ENCODE peak calls at places on chromosomes 1 and 21, in four cellular contexts. B is IMR-90, J is H1, Q is H9. S is an unnamed sample.

GRCh38 chr1:231442735-231443134 is 20.6 kb upstream of the EGLN1 start:
- DNase-seq in B (no peak), J (no peak), Q (no peak), S (no peak)

GRCh38 chr1:187631984-187632383 is 803.2 kb downstream of the PLA2G4A start:
- DNase-seq in B (no peak), J (no peak), Q (peak; percentile 72), S (no peak)

GRCh38 chr1:245458761-245459174 is 304.0 kb downstream of the KIF26B start:
- DNase-seq in B (peak; percentile 16), J (no peak), Q (no peak), S (no peak)

GRCh38 chr1:64980745-64981601 is 14.6 kb upstream of the JAK1 start:
- DNase-seq in B (peak; percentile 41), J (no peak), Q (no peak), S (no peak)

GRCh38 chr1:53463961-53464899 is 5.0 kb downstream of the DMRTB1 start:
- DNase-seq in B (no peak), J (no peak), Q (no peak), S (no peak)

GRCh38 chr1:26471498-26472329 is 526 bp upstream of the HMGN2 start:
- DNase-seq in B (peak; percentile 65), J (peak; percentile 84), Q (peak; percentile 85), S (peak; percentile 95)

GRCh38 chr1:10724948-10725852 is 71.2 kb downstream of the CASZ1 start:
- DNase-seq in B (peak; percentile 8), J (no peak), Q (no peak), S (no peak)

GRCh38 chr1:66070491-66070890 is 277.8 kb downstream of the PDE4B start:
- DNase-seq in B (no peak), J (no peak), Q (no peak), S (peak; percentile 5)

GRCh38 chr1:16019580-16020277 is 1.9 kb upstream of the HSPB7 start:
- DNase-seq in B (peak; percentile 35), J (no peak), Q (no peak), S (peak; percentile 32)

GRCh38 chr1:72007312-72007711 is 275.0 kb downstream of the NEGR1 start:
- DNase-seq in B (no peak), J (no peak), Q (no peak), S (no peak)

GRCh38 chr1:51044834-51045233 is 57.2 kb upstream of the C1orf185 start:
- DNase-seq in B (no peak), J (no peak), Q (no peak), S (no peak)

GRCh38 chr1:3657096-3657475 is 4.8 kb downstream of the TP73 start:
- DNase-seq in B (no peak), J (no peak), Q (no peak), S (no peak)

GRCh38 chr1:197921235-197922069 is 4.3 kb downstream of the LHX9 start:
- DNase-seq in B (no peak), J (peak; percentile 68), Q (peak; percentile 74), S (peak; percentile 53)

GRCh38 chr1:170407138-170407537 is 124.8 kb upstream of the GORAB start:
- DNase-seq in B (peak; percentile 18), J (no peak), Q (no peak), S (no peak)

GRCh38 chr1:72230746-72231145 is 51.6 kb downstream of the NEGR1 start:
- DNase-seq in B (peak; percentile 23), J (no peak), Q (no peak), S (no peak)

GRCh38 chr1:19644761-19645543 is 841 bp downstream of the NBL1 start:
- DNase-seq in B (no peak), J (peak; percentile 71), Q (no peak), S (no peak)

GRCh38 chr1:165143437-165144065 is 213.0 kb downstream of the LMX1A start:
- DNase-seq in B (no peak), J (peak; percentile 84), Q (peak; percentile 35), S (peak; percentile 18)

GRCh38 chr1:71303617-71304041 is 222.8 kb upstream of the ZRANB2 start:
- DNase-seq in B (no peak), J (no peak), Q (no peak), S (no peak)

GRCh38 chr1:41742219-41742618 is 176.5 kb downstream of the HIVEP3 start:
- DNase-seq in B (peak; percentile 93), J (no peak), Q (no peak), S (no peak)

GRCh38 chr1:89781494-89782126 is 39.2 kb upstream of the LRRC8D start:
- DNase-seq in B (no peak), J (no peak), Q (no peak), S (no peak)

GRCh38 chr1:225694151-225694603 is 41.3 kb upstream of the ENAH start:
- DNase-seq in B (peak; percentile 56), J (no peak), Q (no peak), S (peak; percentile 87)

GRCh38 chr1:7437036-7437435 is 334.1 kb upstream of the VAMP3 start:
- DNase-seq in B (no peak), J (no peak), Q (no peak), S (no peak)

GRCh38 chr1:94772230-94772641 is 47.9 kb upstream of the SLC44A3 start:
- DNase-seq in B (peak; percentile 52), J (no peak), Q (no peak), S (peak; percentile 35)

GRCh38 chr21:32742470-32742869 is 14.7 kb upstream of the SYNJ1 start:
- DNase-seq in B (no peak), J (no peak), Q (no peak), S (no peak)

GRCh38 chr1:218967836-218968235 is 205.8 kb upstream of the LYPLAL1 start:
- DNase-seq in B (peak; percentile 39), J (no peak), Q (no peak), S (no peak)

GRCh38 chr1:183652107-183652506 is 1.0 kb downstream of the APOBEC4 start:
- DNase-seq in B (no peak), J (no peak), Q (no peak), S (no peak)

GRCh38 chr1:36346741-36347370 is 23.4 kb upstream of the EVA1B start:
- DNase-seq in B (no peak), J (no peak), Q (no peak), S (no peak)

GRCh38 chr1:15835741-15836510 is 11.6 kb upstream of the SPEN start:
- DNase-seq in B (peak; percentile 99), J (peak; percentile 96), Q (peak; percentile 97), S (peak; percentile 99)

GRCh38 chr1:184387871-184388670 is 1.2 kb downstream of the C1orf21 start:
- DNase-seq in B (peak; percentile 89), J (no peak), Q (no peak), S (peak; percentile 40)

DNA sequence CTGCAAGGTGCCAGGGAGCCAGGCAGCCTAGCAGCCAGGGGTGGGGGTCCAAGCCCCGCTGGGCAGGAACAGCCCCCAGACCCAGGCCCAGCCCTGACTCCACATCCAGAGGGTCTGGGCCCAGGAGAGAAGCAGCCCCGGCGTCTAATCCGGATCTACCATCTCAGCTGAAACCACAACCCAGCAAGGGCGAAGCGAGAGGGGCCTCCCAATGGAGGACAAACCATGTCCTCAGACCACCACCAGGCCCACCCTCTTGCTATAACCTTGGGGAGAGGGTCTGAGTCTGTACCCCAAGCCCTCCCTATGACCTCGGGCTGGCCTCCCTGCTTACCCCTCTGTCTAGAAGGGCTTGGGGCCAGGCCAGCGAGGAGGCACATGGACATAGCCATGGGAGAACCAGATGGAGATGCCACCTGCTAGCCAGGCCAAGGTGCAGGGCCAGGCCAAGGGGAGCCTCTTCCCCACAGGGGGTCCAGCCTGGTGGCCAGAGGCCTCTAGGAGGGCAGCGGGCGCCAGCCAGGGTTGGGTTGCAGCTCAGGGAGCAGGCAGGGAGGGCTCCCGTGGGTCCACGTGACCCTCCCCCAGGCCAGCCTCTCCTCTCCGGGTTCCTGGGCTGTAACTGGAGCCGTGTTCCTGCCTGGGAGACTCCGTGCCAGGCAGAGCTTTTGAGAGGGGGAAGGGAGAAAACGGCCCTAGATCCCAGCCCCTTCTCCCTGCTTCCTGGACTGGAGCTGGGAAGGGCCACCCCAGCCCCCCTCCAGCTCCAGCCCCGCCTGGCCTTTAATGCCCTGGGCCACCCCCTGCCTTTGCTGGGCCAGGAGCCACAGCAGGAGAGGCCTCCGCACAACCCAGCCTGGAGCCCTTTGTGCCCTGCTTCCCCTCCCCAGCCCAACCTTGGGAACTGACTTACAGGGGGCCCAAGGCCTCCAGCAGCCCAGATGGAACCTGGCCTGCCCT is 2.5 kb downstream of the WNT9A start:
- DNase-seq in B (no peak), J (no peak), Q (peak; percentile 26), S (no peak)
- H2BK120ac ChIP-seq in B (no peak overlapping the region), J (no peak overlapping the region), Q (no peak overlapping the region), S (no peak overlapping the region)

GRCh38 chr1:83715550-83715949 is 283.4 kb downstream of the TTLL7 start:
- DNase-seq in B (no peak), J (no peak), Q (no peak), S (no peak)
- H4K5ac ChIP-seq in B (no peak overlapping the region), J (no peak overlapping the region), Q (no peak overlapping the region), S (no peak overlapping the region)

DNA sequence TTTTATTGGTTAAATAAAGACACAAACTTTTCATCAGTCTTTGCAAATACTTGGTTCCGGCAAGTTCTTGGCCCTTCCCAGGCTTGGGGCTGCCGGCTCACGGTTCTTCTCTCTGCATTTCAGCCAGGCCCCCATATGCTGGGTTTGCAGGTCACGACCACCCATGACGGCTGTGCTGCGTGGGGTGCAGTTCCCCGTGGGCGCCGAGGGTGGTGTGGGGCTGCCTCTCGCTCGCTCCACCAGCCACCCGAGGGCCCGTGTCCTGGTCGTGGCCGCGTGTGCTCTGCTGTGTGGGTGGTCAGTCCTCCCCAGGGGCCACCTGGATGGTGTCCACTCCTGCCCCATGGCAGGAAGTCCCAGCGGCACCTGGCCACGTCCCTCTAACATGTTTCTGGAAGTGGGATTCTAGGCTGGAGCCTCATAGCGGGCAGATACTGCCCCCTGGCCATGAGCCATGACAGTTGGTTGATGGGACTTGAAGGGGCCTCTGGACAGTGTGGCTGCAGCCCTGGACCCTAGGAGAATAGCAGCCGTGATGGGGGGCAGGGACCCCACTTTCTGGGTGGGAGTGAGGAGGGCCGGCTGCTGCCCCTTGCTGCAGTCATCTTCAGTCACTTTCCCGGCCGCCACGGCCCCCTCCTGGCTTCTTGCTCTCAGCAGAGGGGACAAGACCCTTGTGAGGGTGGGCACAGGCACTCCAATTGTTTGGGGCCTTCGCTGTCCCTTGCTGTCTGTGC is 46.3 kb downstream of the SKI start:
- DNase-seq in B (no peak), J (no peak), Q (no peak), S (no peak)
- H2BK120ac ChIP-seq in B (no peak overlapping the region), J (no peak overlapping the region), Q (no peak overlapping the region), S (no peak overlapping the region)

GRCh38 chr21:34179204-34179935 is 106.0 kb downstream of the MRPS6 start:
- DNase-seq in B (no peak), J (no peak), Q (no peak), S (no peak)

GRCh38 chr21:34180406-34180805 is 107.0 kb downstream of the MRPS6 start:
- DNase-seq in B (no peak), J (no peak), Q (no peak), S (no peak)

GRCh38 chr21:34180826-34181359 is 107.5 kb downstream of the MRPS6 start:
- DNase-seq in B (no peak), J (no peak), Q (no peak), S (no peak)

GRCh38 chr21:34176442-34176841 is 103.1 kb downstream of the MRPS6 start:
- DNase-seq in B (no peak), J (no peak), Q (no peak), S (no peak)

DNA sequence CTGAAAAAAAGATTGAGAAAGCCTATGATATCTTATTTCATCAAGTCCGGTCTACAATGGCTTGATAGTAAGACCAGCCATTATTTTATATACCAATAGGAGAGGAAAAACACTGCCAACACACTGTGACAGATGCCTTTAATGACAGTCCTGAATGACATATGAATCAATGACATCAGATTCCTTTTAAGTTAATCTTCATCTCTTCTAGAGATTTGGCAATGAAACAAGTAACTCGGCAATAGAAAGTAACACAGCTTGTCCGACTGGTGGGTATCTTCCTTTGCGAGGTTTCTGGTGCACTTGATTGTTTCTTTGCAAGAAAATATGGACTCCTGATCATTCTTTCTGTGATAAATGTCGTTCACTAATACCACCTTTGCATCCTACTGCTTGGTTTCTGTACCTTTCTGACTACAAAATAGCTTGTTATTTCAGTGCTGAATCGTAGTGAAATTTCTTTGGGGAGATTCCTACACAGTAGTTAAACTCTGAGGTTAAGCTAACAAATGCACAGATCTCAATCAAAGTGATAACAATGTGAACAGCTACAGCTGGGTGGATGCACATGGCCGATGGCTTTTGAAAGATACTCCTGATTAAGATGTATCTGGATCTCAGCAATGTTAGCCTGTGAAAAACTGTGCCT is 104.7 kb downstream of the MRPS6 start:
- DNase-seq in B (no peak), J (no peak), Q (no peak), S (no peak)
- H4K5ac ChIP-seq in B (no peak overlapping the region), J (no peak overlapping the region), Q (no peak overlapping the region), S (no peak overlapping the region)